ENCODE peak calls at places on chromosomes 6 and 20, in four cellular contexts. M is GM12878, J is K562, A is H1. O is an unnamed sample.

GRCh38 chr6:143673638-143674037 is 4.1 kb upstream of the PHACTR2 start:
- DNase-seq in M (no peak), J (no peak), A (no peak), O (peak)

GRCh38 chr6:17045581-17046322 is 56.1 kb upstream of the STMND1 start:
- DNase-seq in M (no peak), J (no peak), A (no peak), O (no peak)

GRCh38 chr20:46348972-46349741 is 40.9 kb upstream of the CDH22 start:
- DNase-seq in M (no peak), J (peak), A (peak), O (peak)

GRCh38 chr6:963456-963855 is 270.5 kb upstream of the EXOC2 start:
- DNase-seq in M (no peak), J (no peak), A (no peak), O (no peak)

GRCh38 chr20:23832775-23833508 is 6.4 kb upstream of the CST2 start:
- DNase-seq in M (no peak), J (no peak), A (no peak), O (no peak)

GRCh38 chr20:25083141-25083772 is 1.3 kb upstream of the VSX1 start:
- DNase-seq in M (no peak), J (no peak), A (peak), O (no peak)

GRCh38 chr20:50187403-50188051 is 3.1 kb upstream of the CEBPB start:
- DNase-seq in M (no peak), J (peak), A (no peak), O (peak)

GRCh38 chr6:166946125-166946524 is 10.2 kb downstream of the RNASET2 start:
- DNase-seq in M (no peak), J (no peak), A (no peak), O (no peak)

GRCh38 chr6:134539865-134540323 is 222.0 kb upstream of the SGK1 start:
- DNase-seq in M (no peak), J (no peak), A (no peak), O (no peak)

GRCh38 chr20:1391640-1392442 is 1.0 kb downstream of the FKBP1A start:
- DNase-seq in M (no peak), J (peak), A (no peak), O (no peak)

GRCh38 chr6:144296973-144297372 is 11.8 kb downstream of the UTRN start:
- DNase-seq in M (no peak), J (no peak), A (no peak), O (no peak)

GRCh38 chr6:43088654-43089056 is 12.5 kb downstream of the PTK7 start:
- DNase-seq in M (no peak), J (no peak), A (no peak), O (no peak)

GRCh38 chr6:41492261-41492891 is 53.8 kb upstream of the FOXP4 start:
- DNase-seq in M (no peak), J (no peak), A (no peak), O (no peak)

GRCh38 chr6:41483943-41484342 is 62.2 kb upstream of the FOXP4 start:
- DNase-seq in M (no peak), J (no peak), A (no peak), O (no peak)

GRCh38 chr6:41489284-41489851 is 56.8 kb upstream of the FOXP4 start:
- DNase-seq in M (no peak), J (no peak), A (no peak), O (no peak)

GRCh38 chr6:41488064-41488391 is 58.2 kb upstream of the FOXP4 start:
- DNase-seq in M (no peak), J (no peak), A (no peak), O (no peak)

GRCh38 chr6:41488392-41489129 is 57.6 kb upstream of the FOXP4 start:
- DNase-seq in M (peak), J (no peak), A (peak), O (peak)
- TF ChIP-seq ATF3 in M (no peak), J (no peak), A (no peak), O (no peak)

GRCh38 chr6:100761841-100762240 is 119.3 kb downstream of the ASCC3 start:
- DNase-seq in M (no peak), J (no peak), A (no peak), O (no peak)
- TF ChIP-seq HDAC6 in M (no peak), J (no peak), A (no peak), O (no peak)

DNA sequence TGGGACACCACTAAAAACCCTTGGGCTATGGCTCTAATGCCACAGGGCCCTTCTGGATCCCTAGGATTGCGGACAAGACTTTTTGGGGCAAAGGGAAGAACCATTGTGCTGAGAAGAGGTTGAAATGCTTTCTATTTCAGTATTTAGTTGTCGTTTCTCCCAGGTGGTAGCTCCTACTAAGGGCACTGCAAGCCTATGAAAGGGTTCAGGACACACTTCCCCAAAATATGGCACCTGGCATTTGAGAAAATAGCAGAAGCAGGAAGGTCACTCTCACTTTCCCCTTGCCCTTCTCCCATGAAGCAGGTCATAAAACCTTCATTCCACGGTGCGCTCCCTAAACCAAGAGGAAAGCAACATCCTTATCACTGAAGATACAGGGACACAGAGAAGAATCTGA is 125.4 kb upstream of the GPR6 start:
- DNase-seq in M (no peak), J (no peak), A (no peak), O (no peak)
- TF ChIP-seq ATF3 in M (no peak), J (no peak), A (no peak), O (no peak)

GRCh38 chr6:65638047-65638831 is 68.8 kb downstream of the EYS start:
- DNase-seq in M (no peak), J (no peak), A (peak), O (peak)

GRCh38 chr6:65637289-65638046 is 69.6 kb downstream of the EYS start:
- DNase-seq in M (no peak), J (no peak), A (no peak), O (no peak)

GRCh38 chr6:65631711-65632110 is 75.3 kb downstream of the EYS start:
- DNase-seq in M (no peak), J (no peak), A (no peak), O (no peak)

DNA sequence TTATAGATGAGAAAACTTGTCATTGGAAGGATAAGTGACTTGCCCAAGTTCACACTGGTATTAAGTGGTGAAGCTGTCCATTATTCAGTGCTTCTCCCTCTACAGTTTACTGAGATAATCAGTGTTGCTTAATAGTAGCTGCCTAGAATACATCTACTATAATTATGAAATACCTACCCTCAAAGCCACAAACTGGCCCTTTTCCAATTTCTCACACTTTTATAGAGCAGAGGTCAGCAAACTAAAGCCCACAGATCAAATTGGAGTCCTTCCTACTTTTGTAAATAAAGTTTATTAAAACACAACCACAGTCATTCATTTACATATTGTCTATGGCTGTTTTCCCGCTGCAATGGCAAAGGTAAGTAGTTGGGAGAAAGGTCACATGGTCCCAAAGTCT is 73.5 kb downstream of the EYS start:
- DNase-seq in M (no peak), J (no peak), A (no peak), O (no peak)
- TF ChIP-seq HDAC6 in M (no peak), J (no peak), A (no peak), O (no peak)

GRCh38 chr6:24283043-24283985 is 74.5 kb downstream of the DCDC2 start:
- DNase-seq in M (peak), J (peak), A (no peak), O (peak)
- TF ChIP-seq ATF3 in M (no peak), J (no peak), A (no peak), O (no peak)

GRCh38 chr6:105326838-105327745 is 75.8 kb downstream of the PREP start:
- DNase-seq in M (no peak), J (no peak), A (no peak), O (no peak)
- TF ChIP-seq HDAC6 in M (no peak), J (no peak), A (no peak), O (no peak)

GRCh38 chr20:62743777-62744317 is 35.2 kb downstream of the NTSR1 start:
- DNase-seq in M (no peak), J (no peak), A (no peak), O (no peak)

GRCh38 chr20:62742979-62743776 is 34.5 kb downstream of the NTSR1 start:
- DNase-seq in M (no peak), J (no peak), A (no peak), O (no peak)

GRCh38 chr20:62745959-62746288 is 37.3 kb downstream of the NTSR1 start:
- DNase-seq in M (no peak), J (no peak), A (no peak), O (no peak)

GRCh38 chr20:62745279-62745958 is 36.8 kb downstream of the NTSR1 start:
- DNase-seq in M (no peak), J (no peak), A (no peak), O (no peak)

DNA sequence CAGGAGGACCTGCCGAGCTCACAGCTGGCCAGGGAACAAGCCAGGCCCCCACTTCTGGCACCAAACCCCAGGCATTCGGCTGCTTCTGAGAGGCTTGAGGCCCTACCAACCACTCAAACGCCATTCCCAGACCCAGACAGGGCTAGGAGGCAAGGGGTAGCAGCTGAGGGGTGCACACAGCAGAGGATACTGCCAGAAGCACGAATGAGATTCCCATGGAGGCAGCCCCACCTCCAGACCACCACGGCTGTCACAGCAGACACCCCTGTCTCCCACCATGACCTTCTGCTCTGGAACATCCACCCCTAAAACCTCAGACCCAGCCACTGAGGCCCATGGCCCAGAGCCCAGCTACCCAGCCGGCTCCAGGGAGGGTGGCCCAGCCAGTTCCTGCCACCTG is 36.1 kb downstream of the NTSR1 start:
- DNase-seq in M (no peak), J (no peak), A (no peak), O (no peak)
- TF ChIP-seq ATF3 in M (no peak), J (no peak), A (no peak), O (no peak)

GRCh38 chr6:44105146-44105545 is 22.1 kb downstream of the MRPL14 start:
- DNase-seq in M (no peak), J (no peak), A (no peak), O (no peak)

GRCh38 chr6:44107017-44107416 is 20.2 kb downstream of the MRPL14 start:
- DNase-seq in M (no peak), J (no peak), A (no peak), O (no peak)

GRCh38 chr6:44108471-44108870 is 18.8 kb downstream of the MRPL14 start:
- DNase-seq in M (no peak), J (no peak), A (no peak), O (no peak)

GRCh38 chr6:44104661-44105060 is 22.6 kb downstream of the MRPL14 start:
- DNase-seq in M (no peak), J (no peak), A (no peak), O (no peak)

DNA sequence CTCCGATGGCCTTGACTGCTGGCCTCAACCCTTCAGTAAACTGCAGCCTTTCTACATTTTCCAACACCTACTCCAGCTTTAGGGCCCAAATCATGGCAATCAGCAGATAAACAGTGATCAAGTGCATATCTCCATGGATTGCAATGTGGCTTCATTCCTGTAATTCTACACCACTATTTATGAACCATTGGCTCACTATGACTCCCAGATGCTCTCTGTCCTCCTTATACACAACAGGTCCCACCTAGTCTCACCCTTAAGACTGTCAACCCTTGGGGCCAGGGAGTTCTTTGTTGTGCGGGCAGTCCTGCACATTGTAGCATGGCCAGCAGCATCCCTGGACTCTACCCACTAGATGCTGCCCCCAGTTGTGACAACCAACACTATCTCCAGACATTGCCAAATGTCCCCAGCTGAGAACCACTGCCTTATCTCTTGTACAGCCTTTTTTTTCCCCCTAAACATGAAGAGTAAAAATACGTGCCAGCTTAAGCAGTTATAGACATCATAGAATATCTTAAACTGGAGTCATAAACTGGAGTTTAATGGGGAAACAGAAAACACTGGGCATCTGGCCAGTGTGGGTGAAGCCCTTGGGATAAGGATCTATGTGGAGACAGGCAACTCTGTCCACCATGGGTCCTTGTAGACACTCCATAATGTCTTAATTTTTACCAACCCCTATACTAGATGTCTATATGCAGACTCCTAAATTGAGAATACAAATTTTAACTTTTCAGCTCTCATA is 21.1 kb downstream of the MRPL14 start:
- DNase-seq in M (no peak), J (no peak), A (no peak), O (no peak)
- TF ChIP-seq HDAC6 in M (no peak), J (no peak), A (no peak), O (no peak)

DNA sequence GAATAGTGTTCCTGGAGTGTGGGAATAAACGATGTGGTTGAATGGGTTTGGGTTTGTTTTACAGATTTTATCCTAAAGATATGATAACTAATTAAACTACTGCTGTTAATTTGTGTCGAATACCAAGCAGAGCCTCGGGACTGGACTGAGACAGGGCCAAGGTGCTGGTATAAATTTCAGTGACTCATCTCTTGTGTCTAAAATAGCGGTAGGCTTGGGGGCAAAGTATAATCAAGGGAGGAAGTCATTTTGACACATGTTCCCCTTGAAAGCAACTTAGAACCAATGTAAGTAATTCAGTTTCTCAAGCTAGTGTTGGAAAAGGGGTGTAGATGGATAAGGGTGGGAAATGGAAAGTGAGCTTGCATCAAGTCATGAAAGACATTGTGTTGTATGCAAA is 108.4 kb downstream of the PLCB4 start:
- DNase-seq in M (no peak), J (no peak), A (no peak), O (no peak)
- TF ChIP-seq ATF3 in M (no peak), J (no peak), A (no peak), O (no peak)

GRCh38 chr6:149157126-149157525 is 160.4 kb upstream of the TAB2 start:
- DNase-seq in M (no peak), J (no peak), A (no peak), O (no peak)
- TF ChIP-seq HDAC6 in M (no peak), J (no peak), A (no peak), O (no peak)

O was measured in HepG2.